ENCODE peak calls at places on chromosome 12, in nine cellular contexts. P is tibial nerve, X is endodermal cell, S is A549, R is ovary, G is HL-60, F is uterus, K is colonic mucosa, H is mesenchymal stem cell. B is an unnamed sample.

GRCh38 chr12:52848661-52849255 is at the start of gene KRT78:
- DNase-seq in F (no peak), K (no peak), X (no peak), R (no peak), G (no peak), P (no peak), H (no peak), S (no peak), B (no peak)

GRCh38 chr12:48074266-48074665 is 31.6 kb downstream of the SENP1 start:
- DNase-seq in X (no peak), H (no peak), R (no peak), G (no peak), K (no peak), F (no peak), S (no peak), P (no peak), B (no peak)

GRCh38 chr12:33671676-33672075 is 232.1 kb upstream of the SYT10 start:
- DNase-seq in F (no peak), G (no peak), S (no peak), K (no peak), P (no peak), R (no peak), H (no peak), X (peak), B (no peak)

GRCh38 chr12:106118-106561 is 39.6 kb downstream of the IQSEC3 start:
- DNase-seq in G (no peak), P (no peak), R (no peak), K (no peak), H (peak), S (peak), F (no peak), X (peak), B (no peak)

GRCh38 chr12:106032141-106032925 is 106.4 kb downstream of the NUAK1 start:
- DNase-seq in H (no peak), P (no peak), X (no peak), R (no peak), K (no peak), S (no peak), F (no peak), G (no peak), B (no peak)

GRCh38 chr12:96985515-96986362 is 78.7 kb downstream of the NEDD1 start:
- DNase-seq in X (peak), G (no peak), K (no peak), H (no peak), P (no peak), S (peak), F (no peak), R (no peak), B (peak)

GRCh38 chr12:84811291-84811690 is 101.3 kb downstream of the SLC6A15 start:
- DNase-seq in S (no peak), G (no peak), P (no peak), F (no peak), K (no peak), H (no peak), R (no peak), X (no peak), B (no peak)

GRCh38 chr12:26233620-26234019 is 38.2 kb downstream of the SSPN start:
- DNase-seq in K (no peak), H (no peak), X (no peak), S (no peak), P (no peak), G (no peak), R (no peak), F (no peak), B (no peak)

GRCh38 chr12:122909442-122910288 is 13.7 kb upstream of the VPS37B start:
- DNase-seq in H (no peak), X (peak), G (no peak), R (no peak), F (no peak), P (no peak), K (no peak), S (no peak), B (peak)

GRCh38 chr12:49233842-49234526 is 30.9 kb upstream of the TUBA1C start:
- DNase-seq in X (peak), S (no peak), K (peak), H (no peak), G (peak), R (peak), F (peak), P (peak), B (peak)

GRCh38 chr12:27335364-27336145 is 2.9 kb downstream of the BMAL2 start:
- DNase-seq in S (no peak), G (no peak), K (no peak), X (no peak), P (no peak), F (no peak), H (no peak), R (no peak), B (no peak)

GRCh38 chr12:63965936-63966602 is 121.6 kb downstream of the SRGAP1 start:
- DNase-seq in G (no peak), S (no peak), P (no peak), X (no peak), K (no peak), R (no peak), H (no peak), F (no peak), B (no peak)

GRCh38 chr12:106679576-106679975 is 94.9 kb upstream of the RIC8B start:
- DNase-seq in H (no peak), G (no peak), R (no peak), P (no peak), S (no peak), F (no peak), K (no peak), X (no peak), B (no peak)

GRCh38 chr12:1115471-1116242 is 124.6 kb downstream of the ERC1 start:
- DNase-seq in R (no peak), S (no peak), P (no peak), G (no peak), F (no peak), X (no peak), K (no peak), H (no peak), B (no peak)

GRCh38 chr12:126506426-126507182 is 1441.4 kb downstream of the AACS start:
- DNase-seq in G (no peak), S (no peak), X (no peak), P (no peak), K (no peak), H (no peak), R (no peak), F (no peak), B (no peak)

GRCh38 chr12:132554857-132555630 is 55.3 kb downstream of the LRCOL1 start:
- DNase-seq in S (peak), H (no peak), R (no peak), K (no peak), G (peak), P (no peak), X (peak), F (no peak), B (no peak)

GRCh38 chr12:3647504-3647903 is 105.4 kb downstream of the CRACR2A start:
- DNase-seq in H (no peak), S (no peak), F (no peak), K (no peak), G (no peak), P (no peak), X (no peak), R (no peak), B (no peak)

GRCh38 chr12:31859232-31859977 is 99.8 kb upstream of the RESF1 start:
- DNase-seq in X (no peak), F (no peak), G (no peak), K (no peak), P (no peak), S (no peak), H (no peak), R (no peak), B (no peak)

GRCh38 chr12:47900480-47901129 is 4.2 kb downstream of the VDR start:
- DNase-seq in G (peak), P (no peak), S (no peak), K (peak), R (no peak), F (no peak), X (peak), H (peak), B (no peak)

GRCh38 chr12:1801285-1801975 is 18.9 kb upstream of the LRTM2 start:
- DNase-seq in X (peak), S (no peak), H (no peak), R (no peak), G (no peak), F (peak), P (peak), K (no peak), B (no peak)

GRCh38 chr12:70719672-70720420 is 82.6 kb upstream of the PTPRB start:
- DNase-seq in X (peak), K (peak), F (no peak), G (peak), R (no peak), S (no peak), H (peak), P (no peak), B (peak)

GRCh38 chr12:17588968-17589367 is 501.0 kb downstream of the RERGL start:
- DNase-seq in X (peak), S (peak), H (peak), K (no peak), R (no peak), F (no peak), G (no peak), P (no peak), B (no peak)

GRCh38 chr12:32367381-32367780 is 32.0 kb upstream of the FGD4 start:
- DNase-seq in X (peak), F (no peak), K (no peak), H (no peak), P (no peak), R (no peak), S (no peak), G (no peak), B (no peak)

DNA sequence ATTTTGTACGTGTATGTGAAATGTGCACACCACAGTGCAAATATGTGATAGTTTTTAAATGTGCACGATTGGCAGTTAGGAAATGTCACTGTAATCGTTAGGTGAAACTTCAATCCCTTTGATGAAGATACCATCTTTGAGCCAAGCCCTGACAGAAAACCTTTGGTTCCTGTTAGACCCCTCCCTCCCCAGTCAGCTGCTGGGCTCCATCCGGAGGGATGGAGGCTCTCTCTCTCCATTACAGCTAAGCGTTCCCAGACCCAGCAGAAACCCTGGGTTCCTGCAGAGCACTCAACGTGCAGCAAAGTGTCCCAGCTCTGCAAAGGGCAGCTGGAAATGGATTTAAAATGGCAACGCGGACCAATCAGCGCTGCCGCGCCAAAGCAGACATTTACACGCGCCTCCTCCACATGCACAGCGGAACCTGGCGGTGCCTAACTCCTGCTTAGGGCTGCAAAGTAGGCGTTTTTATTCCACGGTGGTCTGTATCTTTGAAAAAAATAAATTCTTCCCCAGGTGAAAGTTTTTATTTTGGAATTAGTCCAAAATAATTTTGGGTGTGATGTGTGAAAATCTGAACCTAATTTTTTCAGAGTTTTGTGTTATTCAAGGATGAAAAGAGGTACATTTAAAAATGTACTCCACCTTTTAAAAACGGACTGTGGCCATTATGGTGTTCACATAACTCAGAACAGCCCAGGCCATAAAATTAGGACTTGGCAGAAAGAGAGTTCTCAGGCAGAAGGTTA is 1.4 kb upstream of the HMGA2 start:
- DNase-seq in X (peak), G (no peak), H (peak), K (peak), F (no peak), S (peak), R (peak), P (no peak), B (peak)
- H3K4me3 ChIP-seq in X (peak), G (no peak), H (peak), K (peak), F (no peak), S (peak), R (no peak), P (peak), B (peak)

GRCh38 chr12:6426882-6427671 is 17.7 kb upstream of the CD27 start:
- DNase-seq in X (peak), K (no peak), R (no peak), H (no peak), S (no peak), G (peak), P (no peak), F (no peak), B (no peak)
- H3K27ac ChIP-seq in X (no peak), K (peak), R (no peak), H (no peak), S (peak), G (no peak), P (no peak), F (no peak), B (no peak)

GRCh38 chr12:57250541-57250940 is 446 bp downstream of the STAC3 start:
- DNase-seq in H (no peak), P (no peak), F (no peak), S (no peak), R (no peak), G (no peak), X (no peak), K (no peak), B (no peak)

GRCh38 chr12:57244306-57244696 is 6.7 kb downstream of the STAC3 start:
- DNase-seq in K (no peak), S (no peak), R (no peak), G (no peak), F (no peak), X (peak), P (no peak), H (no peak), B (no peak)

GRCh38 chr12:57250956-57251355 is at the start of gene STAC3:
- DNase-seq in S (no peak), H (no peak), P (no peak), K (no peak), X (peak), F (no peak), R (no peak), G (no peak), B (no peak)

GRCh38 chr12:57247041-57247440 is 3.9 kb downstream of the STAC3 start:
- DNase-seq in F (no peak), G (no peak), K (no peak), X (peak), P (no peak), H (no peak), R (no peak), S (no peak), B (no peak)

DNA sequence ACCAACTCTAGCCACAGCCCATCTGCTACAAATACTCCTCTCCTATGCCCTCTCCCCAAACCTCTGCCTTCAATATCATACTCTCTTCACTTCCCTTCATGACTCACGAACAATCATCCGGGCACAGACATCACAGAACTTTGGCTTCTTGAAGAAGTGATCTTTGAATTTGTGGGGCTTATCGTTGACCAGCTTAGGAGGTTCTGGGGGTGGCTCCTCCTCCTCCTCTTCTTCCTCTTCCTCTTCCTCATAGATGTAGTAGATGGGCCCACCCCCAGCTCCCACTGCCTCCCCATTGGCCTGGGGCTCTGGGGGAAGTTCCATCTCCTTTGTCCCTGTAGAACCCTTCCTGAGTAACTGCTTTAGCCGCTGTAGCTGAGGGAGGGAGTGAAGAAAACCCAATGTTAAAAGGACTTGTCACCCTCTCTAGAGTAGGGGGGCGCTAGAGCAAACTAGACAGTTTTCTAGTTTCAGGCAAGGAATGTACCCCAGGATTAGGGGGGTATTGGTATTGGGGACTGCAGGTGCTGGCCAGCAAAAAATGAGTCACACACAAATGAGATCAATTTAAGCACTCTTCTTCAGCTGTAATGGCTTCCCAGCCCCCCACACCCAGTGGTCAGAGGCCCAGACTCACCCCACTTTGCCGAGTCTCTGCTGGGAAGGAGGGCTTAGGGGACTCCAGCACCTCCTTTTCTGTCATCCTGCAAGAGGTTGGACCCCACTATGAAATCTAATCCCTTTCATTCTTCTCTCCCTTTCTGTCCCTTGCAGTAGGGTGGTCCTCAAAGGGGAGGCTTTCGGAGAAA is 1.8 kb downstream of the STAC3 start:
- DNase-seq in P (no peak), F (no peak), G (peak), K (no peak), X (no peak), H (no peak), R (no peak), S (no peak), B (no peak)
- H3K4me3 ChIP-seq in P (no peak), F (no peak), G (peak), K (no peak), X (no peak), H (no peak), R (no peak), S (no peak), B (no peak)

GRCh38 chr12:5439788-5440300 is 7.9 kb downstream of the NTF3 start:
- DNase-seq in X (no peak), G (no peak), S (no peak), H (no peak), R (no peak), K (no peak), F (no peak), P (no peak), B (no peak)
- H3K27ac ChIP-seq in X (no peak), G (no peak), S (no peak), H (no peak), R (no peak), K (no peak), F (no peak), P (no peak), B (no peak)

GRCh38 chr12:124609041-124609984 is 41.9 kb upstream of the NCOR2 start:
- DNase-seq in R (peak), K (peak), P (peak), S (peak), G (peak), F (peak), X (peak), H (peak), B (peak)
- H3K4me3 ChIP-seq in R (no peak), K (no peak), P (no peak), S (no peak), G (no peak), F (no peak), X (no peak), H (no peak), B (no peak)

GRCh38 chr12:66290716-66291200 is 11.5 kb upstream of the HELB start:
- DNase-seq in F (no peak), X (no peak), K (no peak), R (no peak), G (no peak), H (no peak), S (no peak), P (no peak), B (no peak)

GRCh38 chr12:66288121-66288520 is 14.2 kb upstream of the HELB start:
- DNase-seq in F (no peak), H (no peak), K (no peak), X (no peak), R (no peak), G (no peak), S (no peak), P (no peak), B (no peak)

GRCh38 chr12:66282244-66282643 is 20.0 kb upstream of the HELB start:
- DNase-seq in S (no peak), P (no peak), G (no peak), X (no peak), H (no peak), K (no peak), R (no peak), F (no peak), B (no peak)

GRCh38 chr12:66287275-66287674 is 15.0 kb upstream of the HELB start:
- DNase-seq in H (no peak), R (no peak), S (no peak), P (no peak), G (no peak), K (no peak), F (no peak), X (no peak), B (no peak)
- H3K27ac ChIP-seq in H (no peak), R (no peak), S (no peak), P (no peak), G (no peak), K (no peak), F (no peak), X (no peak), B (no peak)

B was measured in right cardiac atrium.